ENCODE peak calls at places on chromosomes 1 and 21, in four cellular contexts. D, R, H and Q are unnamed samples.

GRCh38 chr1:59132353-59132752 is 164.5 kb upstream of the FGGY start:
- DNase-seq in D (no peak), R (no peak), H (no peak), Q (no peak)

GRCh38 chr21:33825898-33826297 is 89.7 kb downstream of the ATP5PO start:
- DNase-seq in D (peak; percentile 34), R (no peak), H (no peak), Q (peak; percentile 68)

GRCh38 chr1:90964444-90965035 is 57.3 kb downstream of the ZNF644 start:
- DNase-seq in D (peak; percentile 45), R (peak; percentile 29), H (peak; percentile 3), Q (peak; percentile 49)

GRCh38 chr1:51301152-51301843 is 29.1 kb downstream of the TTC39A start:
- DNase-seq in D (no peak), R (no peak), H (no peak), Q (no peak)

GRCh38 chr1:52579415-52579814 is 22.8 kb upstream of the GPX7 start:
- DNase-seq in D (peak; percentile 18), R (no peak), H (no peak), Q (peak; percentile 57)

GRCh38 chr1:220294754-220295419 is 22.6 kb upstream of the RAB3GAP2 start:
- DNase-seq in D (no peak), R (no peak), H (no peak), Q (no peak)

GRCh38 chr1:65688848-65689247 is 103.8 kb upstream of the PDE4B start:
- DNase-seq in D (no peak), R (no peak), H (peak; percentile 38), Q (no peak)

GRCh38 chr1:172390243-172390619 is 30.3 kb upstream of the C1orf105 start:
- DNase-seq in D (no peak), R (no peak), H (no peak), Q (no peak)

GRCh38 chr1:145993618-145994390 is 2.6 kb downstream of the TXNIP start:
- DNase-seq in D (no peak), R (no peak), H (no peak), Q (no peak)

GRCh38 chr1:4027492-4028138 is 127.5 kb upstream of the C1orf174 start:
- DNase-seq in D (no peak), R (no peak), H (no peak), Q (no peak)
- H3K4me3 ChIP-seq in D (no peak overlapping the region), R (no peak overlapping the region), H (no peak overlapping the region), Q (no peak overlapping the region)

GRCh38 chr1:61692155-61692783 is 32.7 kb downstream of the TM2D1 start:
- DNase-seq in D (peak; percentile 39), R (peak; percentile 37), H (no peak), Q (peak; percentile 69)
- H3K4me3 ChIP-seq in D (no peak overlapping the region), R (no peak overlapping the region), H (no peak overlapping the region), Q (peak overlapping the region; percentile 50)

GRCh38 chr1:94110021-94110761 is 10.8 kb downstream of the ABCA4 start:
- DNase-seq in D (no peak), R (no peak), H (no peak), Q (no peak)
- H3K4me3 ChIP-seq in D (no peak overlapping the region), R (no peak overlapping the region), H (no peak overlapping the region), Q (no peak overlapping the region)

DNA sequence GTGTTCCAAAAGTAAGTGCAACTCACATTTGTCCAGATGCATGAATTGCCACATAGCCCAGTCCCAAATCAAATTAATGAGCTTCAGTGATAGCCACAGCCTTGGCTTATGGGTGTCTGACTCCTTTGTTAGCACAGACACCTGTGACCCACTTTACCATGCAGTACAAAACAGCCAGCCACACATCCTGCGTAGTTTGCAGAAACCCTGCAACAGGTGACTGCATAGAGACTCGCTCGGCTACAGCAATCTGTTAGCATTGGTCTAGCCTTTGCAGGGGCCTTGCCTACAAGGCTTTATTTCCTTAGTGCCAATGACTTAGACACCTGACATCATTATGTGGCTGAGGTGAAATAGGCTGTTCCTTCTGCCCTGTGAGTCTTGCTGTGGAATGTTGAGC is 135.5 kb downstream of the CSMD2 start:
- DNase-seq in D (no peak), R (no peak), H (no peak), Q (no peak)
- H3K4me3 ChIP-seq in D (no peak overlapping the region), R (no peak overlapping the region), H (no peak overlapping the region), Q (no peak overlapping the region)